ENCODE peak calls at places on chromosomes 6 and 20, in seven cellular contexts. One of them, this sample, is unnamed. For H3K36me3, the result is how much of the 10 kb centered on the place peaks cover.

GRCh38 chr6:110556317-110557115 is 80.1 kb upstream of the SLC22A16 start:
- DNase-seq in effector memory CD4-positive, alpha-beta T cell: no peak
- DNase-seq in MM.1S: no peak
- DNase-seq in GM23338: no peak
- DNase-seq in CD4-positive, alpha-beta memory T cell: no peak
- DNase-seq in right lobe of liver: no peak
- DNase-seq in HAP-1: no peak
- DNase-seq in this sample: no peak

GRCh38 chr6:143746202-143747119 is 68.7 kb downstream of the PHACTR2 start:
- DNase-seq in effector memory CD4-positive, alpha-beta T cell: no peak
- DNase-seq in MM.1S: no peak
- DNase-seq in GM23338: peak
- DNase-seq in CD4-positive, alpha-beta memory T cell: no peak
- DNase-seq in right lobe of liver: no peak
- DNase-seq in HAP-1: peak
- DNase-seq in this sample: no peak

GRCh38 chr6:32885698-32886286 is 31.8 kb downstream of the PSMB9 start:
- DNase-seq in effector memory CD4-positive, alpha-beta T cell: no peak
- DNase-seq in MM.1S: peak
- DNase-seq in GM23338: peak
- DNase-seq in CD4-positive, alpha-beta memory T cell: no peak
- DNase-seq in right lobe of liver: no peak
- DNase-seq in HAP-1: peak
- DNase-seq in this sample: no peak

GRCh38 chr6:108260126-108260808 is 573 bp downstream of the SNX3 start:
- DNase-seq in effector memory CD4-positive, alpha-beta T cell: no peak
- DNase-seq in MM.1S: peak
- DNase-seq in GM23338: peak
- DNase-seq in CD4-positive, alpha-beta memory T cell: peak
- DNase-seq in right lobe of liver: peak
- DNase-seq in HAP-1: peak
- DNase-seq in this sample: peak

GRCh38 chr6:155402656-155403304 is 52.9 kb downstream of the NOX3 start:
- DNase-seq in effector memory CD4-positive, alpha-beta T cell: no peak
- DNase-seq in MM.1S: no peak
- DNase-seq in GM23338: no peak
- DNase-seq in CD4-positive, alpha-beta memory T cell: no peak
- DNase-seq in right lobe of liver: no peak
- DNase-seq in HAP-1: no peak
- DNase-seq in this sample: no peak

GRCh38 chr20:32898721-32899120 is 40.0 kb downstream of the EFCAB8 start:
- DNase-seq in effector memory CD4-positive, alpha-beta T cell: no peak
- DNase-seq in MM.1S: no peak
- DNase-seq in GM23338: no peak
- DNase-seq in CD4-positive, alpha-beta memory T cell: no peak
- DNase-seq in right lobe of liver: no peak
- DNase-seq in HAP-1: no peak
- DNase-seq in this sample: no peak

GRCh38 chr6:145313041-145313855 is 422.1 kb downstream of the EPM2A start:
- DNase-seq in effector memory CD4-positive, alpha-beta T cell: no peak
- DNase-seq in MM.1S: no peak
- DNase-seq in GM23338: no peak
- DNase-seq in CD4-positive, alpha-beta memory T cell: no peak
- DNase-seq in right lobe of liver: no peak
- DNase-seq in HAP-1: no peak
- DNase-seq in this sample: no peak

GRCh38 chr20:23029324-23029723 is 5.8 kb upstream of the SSTR4 start:
- DNase-seq in effector memory CD4-positive, alpha-beta T cell: no peak
- DNase-seq in MM.1S: no peak
- DNase-seq in GM23338: no peak
- DNase-seq in CD4-positive, alpha-beta memory T cell: no peak
- DNase-seq in right lobe of liver: no peak
- DNase-seq in HAP-1: no peak
- DNase-seq in this sample: peak

GRCh38 chr6:139271056-139271455 is 20.7 kb downstream of the TXLNB start:
- DNase-seq in effector memory CD4-positive, alpha-beta T cell: no peak
- DNase-seq in MM.1S: no peak
- DNase-seq in GM23338: no peak
- DNase-seq in CD4-positive, alpha-beta memory T cell: no peak
- DNase-seq in right lobe of liver: no peak
- DNase-seq in HAP-1: no peak
- DNase-seq in this sample: no peak

GRCh38 chr6:82259389-82259788 is 11.8 kb upstream of the IBTK start:
- DNase-seq in effector memory CD4-positive, alpha-beta T cell: no peak
- DNase-seq in MM.1S: no peak
- DNase-seq in GM23338: no peak
- DNase-seq in CD4-positive, alpha-beta memory T cell: no peak
- DNase-seq in right lobe of liver: no peak
- DNase-seq in HAP-1: no peak
- DNase-seq in this sample: no peak

DNA sequence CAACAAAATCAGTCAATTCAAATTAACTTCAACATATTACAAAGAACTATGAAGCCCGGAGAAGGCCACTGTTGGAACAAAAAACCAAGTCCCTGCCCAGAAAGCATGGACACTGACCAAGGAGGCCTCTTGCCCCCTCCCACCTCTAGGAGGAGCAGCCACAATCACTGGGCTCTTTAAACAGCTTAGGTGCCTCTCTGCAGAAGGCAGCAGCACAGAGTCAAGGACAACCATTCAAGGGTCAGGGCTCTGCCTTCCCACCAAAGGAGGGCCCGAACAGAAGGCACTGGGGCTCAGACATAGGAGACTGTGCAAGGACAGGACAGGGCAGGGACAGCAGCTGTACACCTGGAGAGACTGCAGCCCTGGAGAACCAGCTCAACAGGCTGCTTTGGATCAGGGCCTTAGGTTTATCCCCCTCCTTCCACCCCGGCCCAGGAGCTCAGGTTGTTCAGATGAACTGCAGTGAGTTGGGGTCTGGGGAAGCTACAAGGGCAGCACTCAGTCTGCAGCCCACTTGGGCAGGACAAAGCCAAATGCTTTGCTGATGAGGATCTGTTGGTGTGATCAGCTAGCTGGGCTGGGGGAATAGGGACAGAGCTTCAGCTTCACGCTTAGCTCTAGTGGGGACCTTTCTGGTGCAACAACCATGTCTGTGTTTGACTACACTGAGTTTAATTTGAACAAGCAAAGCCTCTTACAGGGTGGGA is 17.8 kb downstream of the TOMM34 start:
- DNase-seq in effector memory CD4-positive, alpha-beta T cell: no peak
- DNase-seq in MM.1S: no peak
- DNase-seq in GM23338: peak
- DNase-seq in CD4-positive, alpha-beta memory T cell: no peak
- DNase-seq in right lobe of liver: no peak
- DNase-seq in HAP-1: no peak
- DNase-seq in this sample: no peak
- H3K36me3 ChIP-seq in effector memory CD4-positive, alpha-beta T cell: half or more
- H3K36me3 ChIP-seq in MM.1S: under half
- H3K36me3 ChIP-seq in GM23338: under half
- H3K36me3 ChIP-seq in CD4-positive, alpha-beta memory T cell: under half
- H3K36me3 ChIP-seq in right lobe of liver: under half
- H3K36me3 ChIP-seq in HAP-1: half or more
- H3K36me3 ChIP-seq in this sample: half or more

DNA sequence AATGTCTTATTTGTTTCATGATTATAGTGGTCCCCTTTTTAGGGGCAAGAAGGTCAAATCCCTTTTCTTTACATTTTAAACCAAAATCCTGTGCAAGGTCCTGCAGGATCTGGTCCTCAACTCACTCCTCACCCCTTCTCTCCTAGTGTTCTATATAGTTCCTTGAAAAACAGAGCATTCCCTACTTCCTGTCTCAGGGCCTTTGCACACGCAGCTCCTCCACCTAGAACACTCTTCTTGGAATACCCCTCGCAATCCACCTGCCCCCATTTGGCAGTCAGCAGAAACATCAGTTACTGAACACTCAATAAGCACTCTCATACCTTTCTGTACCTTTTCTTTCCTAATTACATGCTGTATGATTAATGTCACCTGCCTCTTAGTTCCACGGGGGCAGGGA is 3.2 kb upstream of the ATP5F1E start:
- DNase-seq in effector memory CD4-positive, alpha-beta T cell: no peak
- DNase-seq in MM.1S: no peak
- DNase-seq in GM23338: no peak
- DNase-seq in CD4-positive, alpha-beta memory T cell: no peak
- DNase-seq in right lobe of liver: no peak
- DNase-seq in HAP-1: no peak
- DNase-seq in this sample: no peak
- H3K36me3 ChIP-seq in effector memory CD4-positive, alpha-beta T cell: under half
- H3K36me3 ChIP-seq in MM.1S: under half
- H3K36me3 ChIP-seq in GM23338: under half
- H3K36me3 ChIP-seq in CD4-positive, alpha-beta memory T cell: under half
- H3K36me3 ChIP-seq in right lobe of liver: under half
- H3K36me3 ChIP-seq in HAP-1: under half
- H3K36me3 ChIP-seq in this sample: under half

GRCh38 chr6:149694926-149695325 is 23.0 kb downstream of the LATS1 start:
- DNase-seq in effector memory CD4-positive, alpha-beta T cell: no peak
- DNase-seq in MM.1S: no peak
- DNase-seq in GM23338: no peak
- DNase-seq in CD4-positive, alpha-beta memory T cell: no peak
- DNase-seq in right lobe of liver: no peak
- DNase-seq in HAP-1: no peak
- DNase-seq in this sample: no peak
- H3K36me3 ChIP-seq in effector memory CD4-positive, alpha-beta T cell: under half
- H3K36me3 ChIP-seq in MM.1S: under half
- H3K36me3 ChIP-seq in GM23338: under half
- H3K36me3 ChIP-seq in CD4-positive, alpha-beta memory T cell: under half
- H3K36me3 ChIP-seq in right lobe of liver: under half
- H3K36me3 ChIP-seq in HAP-1: under half
- H3K36me3 ChIP-seq in this sample: half or more

GRCh38 chr20:48632825-48633619 is 194.8 kb downstream of the PREX1 start:
- DNase-seq in effector memory CD4-positive, alpha-beta T cell: no peak
- DNase-seq in MM.1S: no peak
- DNase-seq in GM23338: no peak
- DNase-seq in CD4-positive, alpha-beta memory T cell: no peak
- DNase-seq in right lobe of liver: no peak
- DNase-seq in HAP-1: no peak
- DNase-seq in this sample: no peak
- H3K36me3 ChIP-seq in effector memory CD4-positive, alpha-beta T cell: half or more
- H3K36me3 ChIP-seq in MM.1S: under half
- H3K36me3 ChIP-seq in GM23338: under half
- H3K36me3 ChIP-seq in CD4-positive, alpha-beta memory T cell: half or more
- H3K36me3 ChIP-seq in right lobe of liver: under half
- H3K36me3 ChIP-seq in HAP-1: under half
- H3K36me3 ChIP-seq in this sample: half or more

GRCh38 chr6:111667921-111668320 is 62.2 kb upstream of the TRAF3IP2 start:
- DNase-seq in effector memory CD4-positive, alpha-beta T cell: no peak
- DNase-seq in MM.1S: no peak
- DNase-seq in GM23338: no peak
- DNase-seq in CD4-positive, alpha-beta memory T cell: no peak
- DNase-seq in right lobe of liver: no peak
- DNase-seq in HAP-1: no peak
- DNase-seq in this sample: no peak
- H3K36me3 ChIP-seq in effector memory CD4-positive, alpha-beta T cell: half or more
- H3K36me3 ChIP-seq in MM.1S: under half
- H3K36me3 ChIP-seq in GM23338: under half
- H3K36me3 ChIP-seq in CD4-positive, alpha-beta memory T cell: half or more
- H3K36me3 ChIP-seq in right lobe of liver: under half
- H3K36me3 ChIP-seq in HAP-1: under half
- H3K36me3 ChIP-seq in this sample: under half

GRCh38 chr6:43338243-43338642 is 29.6 kb upstream of the CRIP3 start:
- DNase-seq in effector memory CD4-positive, alpha-beta T cell: no peak
- DNase-seq in MM.1S: peak
- DNase-seq in GM23338: no peak
- DNase-seq in CD4-positive, alpha-beta memory T cell: no peak
- DNase-seq in right lobe of liver: no peak
- DNase-seq in HAP-1: no peak
- DNase-seq in this sample: no peak

GRCh38 chr6:43334466-43335095 is 26.0 kb upstream of the CRIP3 start:
- DNase-seq in effector memory CD4-positive, alpha-beta T cell: no peak
- DNase-seq in MM.1S: no peak
- DNase-seq in GM23338: peak
- DNase-seq in CD4-positive, alpha-beta memory T cell: no peak
- DNase-seq in right lobe of liver: no peak
- DNase-seq in HAP-1: peak
- DNase-seq in this sample: no peak

GRCh38 chr6:43335469-43335868 is 26.8 kb upstream of the CRIP3 start:
- DNase-seq in effector memory CD4-positive, alpha-beta T cell: no peak
- DNase-seq in MM.1S: no peak
- DNase-seq in GM23338: no peak
- DNase-seq in CD4-positive, alpha-beta memory T cell: no peak
- DNase-seq in right lobe of liver: no peak
- DNase-seq in HAP-1: no peak
- DNase-seq in this sample: no peak

DNA sequence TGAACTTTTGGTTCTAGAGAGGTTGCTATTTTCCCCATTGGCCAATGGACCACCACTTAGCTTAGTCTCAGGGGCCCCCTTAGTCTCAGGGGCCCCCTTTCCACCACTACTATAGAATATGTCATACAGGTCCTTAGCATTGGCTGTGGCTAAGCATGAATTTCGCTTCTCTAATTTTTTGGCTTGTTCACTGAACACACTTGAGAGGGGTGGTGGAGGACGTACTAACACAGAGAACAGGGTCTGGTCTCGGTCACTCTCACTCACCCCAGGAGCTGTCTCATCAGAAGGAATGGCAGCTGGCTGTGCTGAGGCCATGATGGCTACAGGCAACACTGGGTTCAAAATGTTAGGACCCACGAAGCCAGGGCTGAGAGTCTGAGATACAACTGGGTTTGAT is 30.3 kb downstream of the ZNF318 start:
- DNase-seq in effector memory CD4-positive, alpha-beta T cell: no peak
- DNase-seq in MM.1S: no peak
- DNase-seq in GM23338: no peak
- DNase-seq in CD4-positive, alpha-beta memory T cell: no peak
- DNase-seq in right lobe of liver: no peak
- DNase-seq in HAP-1: no peak
- DNase-seq in this sample: no peak
- H3K36me3 ChIP-seq in effector memory CD4-positive, alpha-beta T cell: half or more
- H3K36me3 ChIP-seq in MM.1S: under half
- H3K36me3 ChIP-seq in GM23338: under half
- H3K36me3 ChIP-seq in CD4-positive, alpha-beta memory T cell: under half
- H3K36me3 ChIP-seq in right lobe of liver: under half
- H3K36me3 ChIP-seq in HAP-1: half or more
- H3K36me3 ChIP-seq in this sample: half or more

DNA sequence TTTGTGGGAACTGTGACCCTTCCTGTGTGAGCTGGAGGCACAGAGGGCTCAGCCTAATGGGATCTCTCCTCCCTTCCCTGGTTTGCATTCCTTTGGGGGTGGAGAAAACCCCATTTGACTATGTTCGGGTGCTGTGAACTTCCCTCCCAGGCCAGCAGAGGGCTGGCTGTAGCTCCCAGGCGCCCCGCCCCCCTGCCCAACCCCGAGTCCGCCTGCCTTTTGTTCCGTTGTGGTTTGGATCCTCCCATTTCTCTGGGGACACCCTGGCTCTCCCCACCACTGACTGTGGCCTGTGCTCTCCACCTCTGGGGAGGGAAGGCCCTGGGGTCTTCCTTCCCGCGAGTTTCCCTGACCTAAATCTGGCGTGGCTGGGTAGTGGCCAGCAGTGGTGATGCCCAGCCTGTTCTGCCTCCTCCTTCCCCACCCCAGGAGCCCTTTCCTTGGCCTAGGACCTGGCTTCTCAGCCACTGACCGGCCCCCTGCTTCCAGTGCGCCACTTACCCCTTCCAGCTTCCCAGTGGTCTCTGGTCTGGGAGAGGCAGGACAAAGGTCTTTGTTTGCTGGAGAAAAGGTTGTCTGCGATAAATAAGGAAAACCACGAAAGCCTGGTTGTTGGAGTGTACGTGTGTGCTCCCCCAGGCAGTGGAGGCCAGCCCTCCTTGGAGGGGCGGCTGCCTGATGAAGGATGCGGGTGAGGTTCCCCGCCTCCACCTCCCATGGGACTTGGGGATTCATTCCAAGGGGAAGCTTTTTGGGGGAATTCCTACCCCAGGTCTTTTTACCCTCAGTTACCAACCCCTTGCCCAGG is 5.0 kb downstream of the VEGFA start:
- DNase-seq in effector memory CD4-positive, alpha-beta T cell: peak
- DNase-seq in MM.1S: peak
- DNase-seq in GM23338: peak
- DNase-seq in CD4-positive, alpha-beta memory T cell: peak
- DNase-seq in right lobe of liver: peak
- DNase-seq in HAP-1: peak
- DNase-seq in this sample: peak
- H3K36me3 ChIP-seq in effector memory CD4-positive, alpha-beta T cell: under half
- H3K36me3 ChIP-seq in MM.1S: under half
- H3K36me3 ChIP-seq in GM23338: under half
- H3K36me3 ChIP-seq in CD4-positive, alpha-beta memory T cell: under half
- H3K36me3 ChIP-seq in right lobe of liver: under half
- H3K36me3 ChIP-seq in HAP-1: half or more
- H3K36me3 ChIP-seq in this sample: under half